ENCODE peak calls at places on chromosomes 1 and 21, in four cellular contexts. L is AG04450; D is stimulated activated CD4-positive, alpha-beta T cell treated with anti-CD3 and anti-CD28 coated beads, Interleukin-2, amount 100 ng/mL, for 48 hours; W is EL. H is an unnamed sample.

GRCh38 chr21:16258834-16259611 is 529.2 kb downstream of the USP25 start:
- DNase-seq in L (no peak), D (no peak), W (no peak), H (no peak)

GRCh38 chr1:100411019-100411418 is 58.7 kb downstream of the CDC14A start:
- DNase-seq in L (no peak), D (no peak), W (no peak), H (no peak)

GRCh38 chr1:222167111-222167510 is 380.8 kb downstream of the HHIPL2 start:
- DNase-seq in L (peak), D (peak), W (peak), H (peak)

GRCh38 chr1:201622353-201622752 is 83.4 kb downstream of the NAV1 start:
- DNase-seq in L (no peak), D (no peak), W (no peak), H (no peak)

GRCh38 chr1:230815277-230815676 is 53.0 kb downstream of the C1orf198 start:
- DNase-seq in L (no peak), D (no peak), W (no peak), H (no peak)

GRCh38 chr21:33308586-33309490 is 15.9 kb upstream of the IFNAR1 start:
- DNase-seq in L (no peak), D (no peak), W (no peak), H (no peak)

GRCh38 chr1:97204468-97204867 is 482.9 kb downstream of the PTBP2 start:
- DNase-seq in L (no peak), D (no peak), W (peak), H (no peak)

GRCh38 chr1:17251699-17252376 is 2.9 kb downstream of the PADI3 start:
- DNase-seq in L (no peak), D (no peak), W (peak), H (no peak)

GRCh38 chr1:8217011-8217711 is 100.8 kb upstream of the SLC45A1 start:
- DNase-seq in L (no peak), D (no peak), W (peak), H (no peak)

GRCh38 chr1:3213730-3214129 is 144.7 kb downstream of the PRDM16 start:
- DNase-seq in L (no peak), D (no peak), W (no peak), H (peak)

GRCh38 chr1:25820247-25821111 is 725 bp downstream of the MTFR1L start:
- DNase-seq in L (no peak), D (no peak), W (peak), H (peak)

GRCh38 chr1:21090460-21090859 is 86.2 kb downstream of the EIF4G3 start:
- DNase-seq in L (no peak), D (no peak), W (no peak), H (no peak)

GRCh38 chr1:10736623-10737267 is 59.7 kb downstream of the CASZ1 start:
- DNase-seq in L (no peak), D (no peak), W (no peak), H (no peak)

GRCh38 chr1:102891868-102892625 is 216.3 kb downstream of the COL11A1 start:
- DNase-seq in L (no peak), D (no peak), W (peak), H (no peak)

GRCh38 chr1:21302747-21303715 is 12.8 kb upstream of the ECE1 start:
- DNase-seq in L (peak), D (no peak), W (peak), H (peak)

GRCh38 chr1:101388904-101389546 is 152.2 kb downstream of the S1PR1 start:
- DNase-seq in L (no peak), D (no peak), W (peak), H (no peak)

GRCh38 chr1:181768216-181768929 is 285.1 kb downstream of the CACNA1E start:
- DNase-seq in L (no peak), D (no peak), W (no peak), H (peak)

GRCh38 chr1:183487686-183488442 is 15.6 kb downstream of the SMG7 start:
- DNase-seq in L (no peak), D (no peak), W (no peak), H (no peak)

H was measured in Caki2.